ENCODE peak calls at places on chromosomes 5 and 9, in nine cellular contexts. A is K562, F is sigmoid colon, G is stomach, Q is SK-N-SH, Y is transverse colon, Z is GM12878, B is upper lobe of left lung, D is esophagus muscularis mucosa. V is an unnamed sample. For H3K27me3, the result is how much of the 10 kb centered on the place peaks cover.

GRCh38 chr5:147437161-147437596 is 72.7 kb downstream of the DPYSL3 start:
- DNase-seq in A (no peak), F (no peak), G (no peak), Q (no peak), Y (no peak), Z (no peak), B (no peak), D (no peak), V (no peak)

GRCh38 chr5:158552241-158552640 is 547.5 kb downstream of the EBF1 start:
- DNase-seq in A (no peak), F (no peak), G (no peak), Q (no peak), Y (no peak), Z (no peak), B (no peak), D (no peak), V (no peak)

GRCh38 chr5:147188200-147189108 is 46.4 kb upstream of the STK32A start:
- DNase-seq in A (peak), F (no peak), G (peak), Q (peak), Y (peak), Z (no peak), B (peak), D (no peak), V (no peak)

GRCh38 chr9:122056484-122056883 is 36.6 kb downstream of the TTLL11 start:
- DNase-seq in A (peak), F (no peak), G (no peak), Q (no peak), Y (no peak), Z (no peak), B (no peak), D (peak), V (no peak)

GRCh38 chr5:177520906-177521513 is 4.2 kb upstream of the DDX41 start:
- DNase-seq in A (no peak), F (no peak), G (no peak), Q (no peak), Y (no peak), Z (no peak), B (no peak), D (no peak), V (no peak)

GRCh38 chr9:7117676-7118561 is 360.1 kb downstream of the KDM4C start:
- DNase-seq in A (no peak), F (no peak), G (no peak), Q (no peak), Y (no peak), Z (peak), B (no peak), D (no peak), V (no peak)

GRCh38 chr5:15933481-15934207 is 245.9 kb downstream of the MARCHF11 start:
- DNase-seq in A (no peak), F (no peak), G (no peak), Q (no peak), Y (no peak), Z (no peak), B (peak), D (peak), V (no peak)

GRCh38 chr5:74946471-74946870 is 80.3 kb upstream of the FAM169A start:
- DNase-seq in A (no peak), F (no peak), G (no peak), Q (no peak), Y (no peak), Z (no peak), B (no peak), D (no peak), V (no peak)

GRCh38 chr9:121557581-121558422 is 58.2 kb upstream of the GGTA1 start:
- DNase-seq in A (no peak), F (peak), G (peak), Q (no peak), Y (peak), Z (peak), B (peak), D (no peak), V (peak)

GRCh38 chr5:171675511-171675910 is 110.1 kb upstream of the SMIM23 start:
- DNase-seq in A (no peak), F (no peak), G (no peak), Q (no peak), Y (no peak), Z (no peak), B (no peak), D (no peak), V (no peak)

GRCh38 chr9:112446518-112446917 is 40.1 kb upstream of the KIAA1958 start:
- DNase-seq in A (no peak), F (no peak), G (no peak), Q (no peak), Y (no peak), Z (no peak), B (no peak), D (no peak), V (no peak)

GRCh38 chr9:133990366-133991210 is 1.5 kb downstream of the VAV2 start:
- DNase-seq in A (no peak), F (peak), G (peak), Q (peak), Y (peak), Z (no peak), B (peak), D (no peak), V (peak)
- TF ChIP-seq POLR2AphosphoS5 in A (no peak), F (no peak), G (no peak), Q (peak), Y (no peak), Z (no peak), B (peak), D (no peak), V (no peak)

GRCh38 chr9:68625559-68625958 is 79.5 kb upstream of the PIP5K1B start:
- DNase-seq in A (no peak), F (no peak), G (no peak), Q (no peak), Y (no peak), Z (no peak), B (no peak), D (no peak), V (no peak)
- TF ChIP-seq EP300 in A (no peak), F (no peak), G (no peak), Q (no peak), Y (no peak), Z (no peak), B (no peak), D (no peak), V (no peak)

DNA sequence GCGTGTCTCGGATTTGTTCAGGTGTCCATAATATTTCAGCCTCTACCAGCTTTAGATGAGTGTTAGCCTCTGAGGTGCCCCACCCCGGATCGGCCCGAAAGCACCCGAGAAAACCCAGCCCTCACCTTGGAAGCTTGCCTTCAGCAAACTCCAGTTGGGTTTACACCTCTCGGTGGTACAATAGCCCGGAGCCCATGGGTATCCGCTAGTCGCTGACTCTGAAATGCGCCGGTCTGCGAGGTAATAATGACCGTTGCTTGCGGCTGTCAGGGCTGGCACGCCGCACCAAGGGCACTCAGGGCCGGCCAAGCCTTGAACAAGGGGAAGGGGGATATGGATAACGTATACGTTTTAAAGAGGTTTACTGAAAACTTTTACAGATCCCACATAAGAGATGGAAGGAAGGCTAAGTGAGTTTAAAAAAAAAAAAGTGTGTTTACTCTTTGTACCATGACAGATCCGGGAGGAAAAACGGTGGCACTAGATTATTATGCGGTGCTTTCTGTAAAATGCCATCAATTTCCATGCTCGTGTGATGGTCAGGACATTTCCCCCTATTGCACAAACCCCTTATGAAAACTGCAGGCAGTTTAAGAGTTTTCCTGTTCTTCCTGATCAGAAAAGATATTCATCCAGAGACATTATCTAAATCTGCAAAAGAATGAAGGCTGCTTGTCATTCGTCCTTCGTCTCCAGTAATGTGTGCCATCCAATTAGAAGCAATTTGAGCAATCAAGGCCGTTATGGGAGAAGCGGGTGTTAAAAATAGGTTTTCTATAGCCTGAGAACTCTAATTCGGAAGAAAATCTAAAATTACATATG is 124.2 kb downstream of the TMEM161B start:
- DNase-seq in A (no peak), F (no peak), G (no peak), Q (peak), Y (no peak), Z (no peak), B (no peak), D (no peak), V (no peak)
- H3K27me3 ChIP-seq in A (under half), F (under half), G (half or more), Q (half or more), Y (half or more), Z (under half), B (under half), D (under half), V (half or more)

DNA sequence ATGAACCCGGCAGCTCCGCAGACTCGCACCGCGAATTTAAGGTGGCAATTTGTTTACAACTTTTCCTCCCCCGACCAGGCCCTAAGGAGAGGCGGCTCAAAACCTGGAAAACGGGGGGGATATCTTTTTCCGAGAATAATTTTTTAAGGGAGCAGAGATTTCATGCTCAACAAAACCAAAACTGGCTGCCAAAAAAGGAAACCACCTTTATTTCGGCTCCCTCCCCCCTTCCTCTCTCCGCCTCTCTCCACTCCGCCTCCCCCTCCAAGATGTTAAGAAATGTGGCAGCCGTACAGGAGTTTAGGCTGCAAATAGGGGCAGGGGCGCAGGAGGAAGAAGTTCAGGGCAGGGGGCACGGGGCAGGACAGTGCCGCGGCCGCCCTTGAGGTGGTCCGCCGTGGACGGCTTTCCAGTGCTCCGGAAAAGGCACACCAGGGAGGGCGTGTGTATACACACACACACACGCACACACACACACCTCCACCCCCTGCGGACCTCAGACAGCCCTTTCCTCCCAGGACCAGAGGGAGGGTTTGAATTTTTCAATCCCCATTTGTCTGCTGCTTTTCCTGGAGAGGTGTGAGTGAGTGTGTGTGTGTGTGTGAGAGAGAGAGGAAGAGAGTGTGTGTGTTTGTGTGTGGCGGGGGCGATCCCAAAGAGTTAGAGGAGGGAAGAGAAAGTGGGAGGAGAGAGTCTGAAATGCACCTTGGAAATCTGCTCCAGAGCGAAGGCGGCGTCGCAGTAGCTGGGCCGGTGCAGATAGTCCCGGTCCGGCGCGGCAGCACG is 9.1 kb downstream of the PTCH1 start:
- DNase-seq in A (no peak), F (peak), G (peak), Q (peak), Y (peak), Z (no peak), B (peak), D (no peak), V (peak)
- TF ChIP-seq POLR2AphosphoS5 in A (no peak), F (peak), G (no peak), Q (no peak), Y (peak), Z (no peak), B (no peak), D (no peak), V (no peak)

DNA sequence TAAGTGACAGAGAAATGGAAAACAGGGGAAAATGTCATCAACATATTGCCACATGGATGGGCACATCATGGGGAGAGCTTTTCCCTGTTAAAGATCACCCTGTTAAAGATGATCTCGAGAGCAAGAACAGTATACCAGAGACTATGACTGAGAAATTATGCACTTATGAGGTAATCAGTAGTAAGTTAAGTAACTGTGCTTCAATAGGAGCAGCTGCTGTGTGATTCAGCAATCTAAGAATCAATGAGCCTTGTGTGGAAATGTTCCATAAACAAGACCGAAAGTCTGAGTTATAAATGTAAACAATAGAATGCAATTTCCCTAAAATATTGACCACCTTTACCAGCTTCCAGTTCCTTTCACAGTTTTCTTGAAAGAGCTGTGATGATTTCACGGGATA is 582.3 kb downstream of the CAAP1 start:
- DNase-seq in A (no peak), F (no peak), G (no peak), Q (no peak), Y (no peak), Z (no peak), B (no peak), D (no peak), V (no peak)
- TF ChIP-seq EP300 in A (no peak), F (no peak), G (no peak), Q (no peak), Y (no peak), Z (no peak), B (no peak), D (no peak), V (no peak)

GRCh38 chr5:139794067-139794846 is 1.4 kb upstream of the PSD2 start:
- DNase-seq in A (no peak), F (no peak), G (no peak), Q (no peak), Y (no peak), Z (no peak), B (no peak), D (no peak), V (no peak)

GRCh38 chr5:139797856-139798510 is 2.4 kb downstream of the PSD2 start:
- DNase-seq in A (no peak), F (no peak), G (no peak), Q (no peak), Y (no peak), Z (no peak), B (no peak), D (no peak), V (no peak)

GRCh38 chr5:139797335-139797734 is 1.7 kb downstream of the PSD2 start:
- DNase-seq in A (no peak), F (no peak), G (no peak), Q (no peak), Y (no peak), Z (no peak), B (no peak), D (no peak), V (no peak)

GRCh38 chr5:139796061-139796806 is 626 bp downstream of the PSD2 start:
- DNase-seq in A (no peak), F (no peak), G (no peak), Q (peak), Y (no peak), Z (no peak), B (no peak), D (no peak), V (no peak)

DNA sequence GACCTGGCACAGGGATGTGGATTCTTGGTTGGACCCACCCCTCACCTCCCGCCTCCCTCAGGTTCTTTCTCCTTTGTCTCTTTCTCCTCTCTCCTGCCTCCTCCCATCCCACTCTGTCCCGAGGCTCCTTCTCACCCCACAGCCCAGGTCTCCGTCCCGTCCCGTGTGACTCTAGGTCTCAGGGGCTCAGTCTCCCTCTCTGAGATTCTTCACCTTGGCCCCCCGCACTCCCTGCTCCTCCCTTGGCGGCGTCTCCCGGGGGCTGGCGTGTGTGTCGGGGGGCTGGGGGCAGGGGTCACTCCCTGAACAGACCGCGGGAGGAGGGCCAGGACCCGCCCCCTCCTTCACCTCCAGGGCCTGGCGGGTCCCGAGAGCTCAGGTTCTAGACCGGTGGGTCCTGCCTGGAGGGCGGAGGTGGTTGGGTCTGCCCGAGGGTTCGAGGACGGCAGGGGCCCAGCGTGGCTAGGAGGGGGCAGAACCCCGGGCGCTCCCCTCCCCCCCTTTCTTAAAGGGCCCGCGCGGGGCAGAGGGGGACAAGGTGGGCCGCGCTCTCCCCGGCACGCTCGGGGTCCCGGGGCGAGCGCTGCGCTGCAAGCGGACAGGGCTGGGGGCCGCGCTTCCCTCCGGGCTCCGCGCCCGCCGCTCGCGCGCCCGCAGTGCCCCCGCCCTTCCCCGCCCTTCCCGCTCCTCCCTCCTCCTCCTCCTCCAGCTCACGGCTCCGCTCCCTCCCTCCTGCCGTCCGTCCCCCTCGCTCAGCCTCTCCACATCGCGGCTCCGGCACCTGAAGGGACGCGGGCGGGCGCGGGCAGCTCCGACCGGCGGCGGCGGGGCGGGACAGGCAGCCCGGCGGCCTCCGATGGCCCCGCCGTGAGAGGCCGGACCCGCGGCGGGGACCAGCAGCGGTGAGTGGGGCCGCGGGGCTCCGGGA is at the start of gene PSD2:
- DNase-seq in A (peak), F (peak), G (peak), Q (peak), Y (no peak), Z (no peak), B (no peak), D (no peak), V (no peak)
- H3K27me3 ChIP-seq in A (under half), F (half or more), G (half or more), Q (half or more), Y (half or more), Z (under half), B (under half), D (under half), V (half or more)

GRCh38 chr5:128414469-128414868 is 123.6 kb downstream of the FBN2 start:
- DNase-seq in A (no peak), F (no peak), G (no peak), Q (no peak), Y (no peak), Z (no peak), B (no peak), D (no peak), V (no peak)

GRCh38 chr5:128412145-128412930 is 125.7 kb downstream of the FBN2 start:
- DNase-seq in A (no peak), F (no peak), G (no peak), Q (no peak), Y (no peak), Z (no peak), B (no peak), D (no peak), V (no peak)

GRCh38 chr5:128409401-128409800 is 128.6 kb downstream of the FBN2 start:
- DNase-seq in A (no peak), F (no peak), G (no peak), Q (no peak), Y (no peak), Z (no peak), B (no peak), D (no peak), V (no peak)

GRCh38 chr5:128408622-128409021 is 129.4 kb downstream of the FBN2 start:
- DNase-seq in A (no peak), F (no peak), G (no peak), Q (no peak), Y (no peak), Z (no peak), B (no peak), D (no peak), V (no peak)

GRCh38 chr5:128413356-128413755 is 124.7 kb downstream of the FBN2 start:
- DNase-seq in A (no peak), F (no peak), G (no peak), Q (no peak), Y (no peak), Z (no peak), B (no peak), D (no peak), V (no peak)
- TF ChIP-seq POLR2AphosphoS5 in A (no peak), F (no peak), G (no peak), Q (no peak), Y (no peak), Z (no peak), B (no peak), D (no peak), V (no peak)

DNA sequence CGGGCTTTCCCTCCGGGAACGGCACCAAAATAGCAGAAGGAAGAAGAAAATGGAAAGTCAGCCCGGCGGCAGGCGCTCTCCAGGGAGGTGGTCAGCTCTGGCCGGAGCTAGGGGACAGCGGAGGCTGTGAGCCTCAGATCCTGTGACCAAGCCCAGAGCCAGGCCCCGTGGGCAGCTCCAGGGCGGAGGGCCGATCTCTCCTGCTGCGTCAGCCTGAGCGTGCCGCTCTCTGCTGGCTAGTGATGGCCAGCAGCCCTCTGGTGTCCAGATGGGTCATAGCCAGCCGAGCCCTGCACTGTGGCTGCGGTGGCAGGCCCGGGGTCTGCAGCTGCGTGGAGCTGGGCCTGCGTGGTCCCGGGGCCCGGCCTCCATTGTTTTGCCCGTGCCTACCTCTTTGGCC is 16.9 kb upstream of the NRARP start:
- DNase-seq in A (peak), F (peak), G (peak), Q (peak), Y (no peak), Z (no peak), B (no peak), D (no peak), V (peak)
- TF ChIP-seq EP300 in A (no peak), F (no peak), G (no peak), Q (no peak), Y (no peak), Z (no peak), B (no peak), D (no peak), V (no peak)

V was measured in suprapubic skin.